ENCODE peak calls at places on chromosomes 4 and X, in ten cellular contexts. One of them, this sample, is unnamed.

GRCh38 chrX:53018627-53019026 is 30.0 kb upstream of the GPR173 start:
- DNase-seq in lower leg skin: no peak
- DNase-seq in breast epithelium: no peak
- DNase-seq in uterus: no peak
- DNase-seq in transverse colon: no peak
- DNase-seq in prostate gland: no peak
- DNase-seq in ovary: no peak
- DNase-seq in K562: no peak
- DNase-seq in body of pancreas: no peak
- DNase-seq in A549: no peak
- DNase-seq in this sample: no peak

GRCh38 chrX:103687696-103688191 is 1.2 kb upstream of the MORF4L2 start:
- DNase-seq in lower leg skin: peak
- DNase-seq in breast epithelium: peak
- DNase-seq in uterus: peak
- DNase-seq in transverse colon: peak
- DNase-seq in prostate gland: peak
- DNase-seq in ovary: peak
- DNase-seq in K562: peak
- DNase-seq in body of pancreas: peak
- DNase-seq in A549: peak
- DNase-seq in this sample: peak

GRCh38 chr4:925771-926500 is 6.2 kb downstream of the GAK start:
- DNase-seq in lower leg skin: no peak
- DNase-seq in breast epithelium: no peak
- DNase-seq in uterus: no peak
- DNase-seq in transverse colon: no peak
- DNase-seq in prostate gland: no peak
- DNase-seq in ovary: no peak
- DNase-seq in K562: no peak
- DNase-seq in body of pancreas: no peak
- DNase-seq in A549: no peak
- DNase-seq in this sample: peak

GRCh38 chr4:139740121-139740520 is 74.5 kb downstream of the MGST2 start:
- DNase-seq in lower leg skin: no peak
- DNase-seq in breast epithelium: no peak
- DNase-seq in uterus: peak
- DNase-seq in transverse colon: no peak
- DNase-seq in prostate gland: peak
- DNase-seq in ovary: peak
- DNase-seq in K562: no peak
- DNase-seq in body of pancreas: peak
- DNase-seq in A549: peak
- DNase-seq in this sample: no peak

GRCh38 chr4:103075435-103075893 is 1.1 kb downstream of the SLC9B2 start:
- DNase-seq in lower leg skin: no peak
- DNase-seq in breast epithelium: no peak
- DNase-seq in uterus: no peak
- DNase-seq in transverse colon: no peak
- DNase-seq in prostate gland: no peak
- DNase-seq in ovary: no peak
- DNase-seq in K562: no peak
- DNase-seq in body of pancreas: no peak
- DNase-seq in A549: peak
- DNase-seq in this sample: no peak

GRCh38 chrX:21985332-21985777 is 44.8 kb downstream of the SMS start:
- DNase-seq in lower leg skin: peak
- DNase-seq in breast epithelium: peak
- DNase-seq in uterus: peak
- DNase-seq in transverse colon: peak
- DNase-seq in prostate gland: peak
- DNase-seq in ovary: peak
- DNase-seq in K562: peak
- DNase-seq in body of pancreas: peak
- DNase-seq in A549: peak
- DNase-seq in this sample: peak

GRCh38 chrX:153775631-153776595 is 4.9 kb upstream of the SRPK3 start:
- DNase-seq in lower leg skin: no peak
- DNase-seq in breast epithelium: no peak
- DNase-seq in uterus: no peak
- DNase-seq in transverse colon: no peak
- DNase-seq in prostate gland: no peak
- DNase-seq in ovary: no peak
- DNase-seq in K562: no peak
- DNase-seq in body of pancreas: no peak
- DNase-seq in A549: no peak
- DNase-seq in this sample: no peak

GRCh38 chrX:39201305-39201990 is 400.2 kb downstream of the MID1IP1 start:
- DNase-seq in lower leg skin: no peak
- DNase-seq in breast epithelium: no peak
- DNase-seq in uterus: no peak
- DNase-seq in transverse colon: no peak
- DNase-seq in prostate gland: no peak
- DNase-seq in ovary: no peak
- DNase-seq in K562: peak
- DNase-seq in body of pancreas: no peak
- DNase-seq in A549: no peak
- DNase-seq in this sample: no peak

GRCh38 chr4:145734051-145734450 is 54.1 kb downstream of the C4orf51 start:
- DNase-seq in lower leg skin: no peak
- DNase-seq in breast epithelium: peak
- DNase-seq in uterus: peak
- DNase-seq in transverse colon: no peak
- DNase-seq in prostate gland: no peak
- DNase-seq in ovary: no peak
- DNase-seq in K562: no peak
- DNase-seq in body of pancreas: no peak
- DNase-seq in A549: no peak
- DNase-seq in this sample: no peak

GRCh38 chr4:145734576-145735329 is 54.8 kb downstream of the C4orf51 start:
- DNase-seq in lower leg skin: peak
- DNase-seq in breast epithelium: peak
- DNase-seq in uterus: peak
- DNase-seq in transverse colon: peak
- DNase-seq in prostate gland: peak
- DNase-seq in ovary: peak
- DNase-seq in K562: no peak
- DNase-seq in body of pancreas: peak
- DNase-seq in A549: peak
- DNase-seq in this sample: no peak

GRCh38 chr4:145732001-145732400 is 52.1 kb downstream of the C4orf51 start:
- DNase-seq in lower leg skin: no peak
- DNase-seq in breast epithelium: no peak
- DNase-seq in uterus: no peak
- DNase-seq in transverse colon: no peak
- DNase-seq in prostate gland: no peak
- DNase-seq in ovary: no peak
- DNase-seq in K562: no peak
- DNase-seq in body of pancreas: no peak
- DNase-seq in A549: no peak
- DNase-seq in this sample: no peak

GRCh38 chr4:145732416-145732815 is 52.5 kb downstream of the C4orf51 start:
- DNase-seq in lower leg skin: no peak
- DNase-seq in breast epithelium: no peak
- DNase-seq in uterus: no peak
- DNase-seq in transverse colon: peak
- DNase-seq in prostate gland: no peak
- DNase-seq in ovary: peak
- DNase-seq in K562: no peak
- DNase-seq in body of pancreas: no peak
- DNase-seq in A549: no peak
- DNase-seq in this sample: no peak

DNA sequence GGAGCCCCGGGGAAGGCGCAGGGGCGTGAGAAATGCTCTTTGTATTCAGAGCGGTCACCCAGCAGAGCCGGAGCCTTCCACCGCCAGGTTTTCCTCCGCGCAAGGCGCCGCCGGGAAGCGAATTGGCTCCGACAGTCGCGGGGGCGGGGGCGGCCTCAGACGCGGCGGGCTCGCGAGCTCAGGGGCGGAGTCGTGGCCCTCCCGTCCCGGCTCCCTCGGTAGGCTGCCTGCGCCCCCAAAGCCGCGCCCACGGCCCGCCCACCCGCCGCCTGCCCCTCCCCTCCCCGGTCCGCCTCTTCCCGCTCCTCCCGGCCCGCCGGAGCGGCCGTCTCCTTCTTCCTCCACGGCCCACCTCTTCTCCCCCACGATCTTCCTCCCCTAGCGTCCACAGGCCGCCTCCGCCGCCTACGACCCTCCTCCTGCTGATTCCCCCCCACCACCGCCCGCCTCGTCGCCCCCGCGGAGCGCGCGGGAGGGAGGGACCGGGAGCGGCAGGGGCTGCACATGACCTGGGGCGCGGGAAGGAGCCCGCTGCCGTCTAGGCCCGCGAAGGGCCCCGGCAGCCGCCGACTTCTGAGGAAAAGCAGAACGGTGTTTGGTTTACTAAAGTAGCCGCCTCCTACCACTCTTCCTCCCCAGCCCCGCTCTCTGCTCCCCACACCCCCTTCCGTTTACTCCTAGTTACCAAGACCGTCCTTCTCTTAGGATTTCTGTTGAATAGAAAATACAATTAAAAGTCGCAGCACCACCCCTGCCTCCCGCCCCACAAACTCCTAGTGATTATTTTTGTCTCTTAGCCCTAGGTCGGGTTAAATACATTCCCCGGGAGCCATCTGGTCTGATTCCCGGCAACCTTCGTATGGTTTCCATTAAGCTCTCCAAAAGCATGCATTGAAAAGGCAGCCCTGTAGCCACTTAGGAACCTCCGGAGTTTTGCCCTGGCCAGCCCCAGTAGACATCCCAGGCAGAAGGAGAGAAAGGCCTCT is 53.2 kb downstream of the C4orf51 start:
- DNase-seq in lower leg skin: peak
- DNase-seq in breast epithelium: peak
- DNase-seq in uterus: peak
- DNase-seq in transverse colon: peak
- DNase-seq in prostate gland: peak
- DNase-seq in ovary: peak
- DNase-seq in K562: peak
- DNase-seq in body of pancreas: peak
- DNase-seq in A549: peak
- DNase-seq in this sample: peak
- TF ChIP-seq POLR2A in lower leg skin: peak
- TF ChIP-seq POLR2A in breast epithelium: peak
- TF ChIP-seq POLR2A in uterus: peak
- TF ChIP-seq POLR2A in transverse colon: peak
- TF ChIP-seq POLR2A in prostate gland: peak
- TF ChIP-seq POLR2A in ovary: peak
- TF ChIP-seq POLR2A in K562: peak
- TF ChIP-seq POLR2A in body of pancreas: peak
- TF ChIP-seq POLR2A in A549: peak
- TF ChIP-seq POLR2A in this sample: no peak

GRCh38 chrX:9786839-9787635 is 808 bp downstream of the SHROOM2 start:
- DNase-seq in lower leg skin: no peak
- DNase-seq in breast epithelium: no peak
- DNase-seq in uterus: no peak
- DNase-seq in transverse colon: no peak
- DNase-seq in prostate gland: no peak
- DNase-seq in ovary: peak
- DNase-seq in K562: no peak
- DNase-seq in body of pancreas: peak
- DNase-seq in A549: no peak
- DNase-seq in this sample: no peak

GRCh38 chrX:9788908-9789307 is 2.7 kb downstream of the SHROOM2 start:
- DNase-seq in lower leg skin: no peak
- DNase-seq in breast epithelium: no peak
- DNase-seq in uterus: no peak
- DNase-seq in transverse colon: no peak
- DNase-seq in prostate gland: peak
- DNase-seq in ovary: peak
- DNase-seq in K562: no peak
- DNase-seq in body of pancreas: peak
- DNase-seq in A549: peak
- DNase-seq in this sample: no peak

GRCh38 chrX:9789555-9789954 is 3.3 kb downstream of the SHROOM2 start:
- DNase-seq in lower leg skin: no peak
- DNase-seq in breast epithelium: no peak
- DNase-seq in uterus: no peak
- DNase-seq in transverse colon: no peak
- DNase-seq in prostate gland: no peak
- DNase-seq in ovary: no peak
- DNase-seq in K562: no peak
- DNase-seq in body of pancreas: no peak
- DNase-seq in A549: no peak
- DNase-seq in this sample: no peak

GRCh38 chrX:9785252-9785943 is 831 bp upstream of the SHROOM2 start:
- DNase-seq in lower leg skin: no peak
- DNase-seq in breast epithelium: no peak
- DNase-seq in uterus: no peak
- DNase-seq in transverse colon: no peak
- DNase-seq in prostate gland: no peak
- DNase-seq in ovary: peak
- DNase-seq in K562: no peak
- DNase-seq in body of pancreas: peak
- DNase-seq in A549: no peak
- DNase-seq in this sample: no peak

GRCh38 chrX:9785944-9786741 is at the start of gene SHROOM2:
- DNase-seq in lower leg skin: no peak
- DNase-seq in breast epithelium: no peak
- DNase-seq in uterus: no peak
- DNase-seq in transverse colon: no peak
- DNase-seq in prostate gland: no peak
- DNase-seq in ovary: peak
- DNase-seq in K562: peak
- DNase-seq in body of pancreas: peak
- DNase-seq in A549: no peak
- DNase-seq in this sample: no peak
- H3K4me3 ChIP-seq in lower leg skin: no peak
- H3K4me3 ChIP-seq in breast epithelium: peak
- H3K4me3 ChIP-seq in uterus: peak
- H3K4me3 ChIP-seq in transverse colon: peak
- H3K4me3 ChIP-seq in prostate gland: peak
- H3K4me3 ChIP-seq in ovary: peak
- H3K4me3 ChIP-seq in K562: no peak
- H3K4me3 ChIP-seq in body of pancreas: peak
- H3K4me3 ChIP-seq in A549: peak
- H3K4me3 ChIP-seq in this sample: peak

DNA sequence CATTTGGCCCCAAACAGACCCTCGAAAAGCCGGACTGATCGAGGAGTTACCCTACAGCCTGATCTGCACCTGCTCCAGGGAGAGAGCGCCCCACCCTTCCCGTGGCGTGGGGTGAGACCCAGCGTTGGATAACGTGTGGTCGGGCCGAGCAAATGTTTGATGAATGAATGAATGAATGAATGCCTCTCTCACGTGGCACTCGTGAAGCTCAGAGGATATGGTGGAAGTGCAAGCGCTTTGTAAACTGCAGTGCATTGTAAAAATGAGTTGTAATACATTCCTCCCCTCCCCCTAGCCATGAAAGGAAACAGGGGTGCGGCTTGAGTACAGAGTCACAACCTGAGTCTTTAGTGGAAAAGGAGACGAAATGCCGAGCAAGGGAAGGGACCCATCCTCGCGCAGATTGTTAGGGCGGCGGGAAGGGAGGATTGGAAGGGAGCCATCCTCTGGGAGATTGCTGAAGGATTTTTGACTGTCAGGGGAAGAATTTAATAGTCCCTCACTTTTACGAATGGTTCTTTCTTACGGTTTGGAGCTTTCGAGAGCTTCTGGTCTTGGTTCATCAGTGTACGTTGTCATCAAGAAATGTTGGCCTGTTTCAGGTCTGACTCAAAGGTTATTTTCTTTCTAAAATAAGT is 772 bp upstream of the FBXW7 start:
- DNase-seq in lower leg skin: no peak
- DNase-seq in breast epithelium: no peak
- DNase-seq in uterus: peak
- DNase-seq in transverse colon: peak
- DNase-seq in prostate gland: no peak
- DNase-seq in ovary: peak
- DNase-seq in K562: peak
- DNase-seq in body of pancreas: no peak
- DNase-seq in A549: peak
- DNase-seq in this sample: peak
- TF ChIP-seq POLR2A in lower leg skin: no peak
- TF ChIP-seq POLR2A in breast epithelium: no peak
- TF ChIP-seq POLR2A in uterus: no peak
- TF ChIP-seq POLR2A in transverse colon: no peak
- TF ChIP-seq POLR2A in prostate gland: no peak
- TF ChIP-seq POLR2A in ovary: no peak
- TF ChIP-seq POLR2A in K562: no peak
- TF ChIP-seq POLR2A in body of pancreas: no peak
- TF ChIP-seq POLR2A in A549: no peak
- TF ChIP-seq POLR2A in this sample: no peak

GRCh38 chr4:125369098-125369497 is 54.3 kb downstream of the FAT4 start:
- DNase-seq in lower leg skin: no peak
- DNase-seq in breast epithelium: no peak
- DNase-seq in uterus: no peak
- DNase-seq in transverse colon: no peak
- DNase-seq in prostate gland: no peak
- DNase-seq in ovary: no peak
- DNase-seq in K562: no peak
- DNase-seq in body of pancreas: no peak
- DNase-seq in A549: no peak
- DNase-seq in this sample: no peak
- H3K4me3 ChIP-seq in lower leg skin: no peak
- H3K4me3 ChIP-seq in breast epithelium: peak
- H3K4me3 ChIP-seq in uterus: peak
- H3K4me3 ChIP-seq in transverse colon: peak
- H3K4me3 ChIP-seq in prostate gland: no peak
- H3K4me3 ChIP-seq in ovary: peak
- H3K4me3 ChIP-seq in K562: no peak
- H3K4me3 ChIP-seq in body of pancreas: no peak
- H3K4me3 ChIP-seq in A549: no peak
- H3K4me3 ChIP-seq in this sample: peak

This sample was measured in Peyer's patch.